ENCODE peak calls at places on chromosomes 12 and 14, in seven cellular contexts. E is MG63; W is GM06990; Q is esophagus squamous epithelium; Y is hepatocyte; B is naive thymus-derived CD4-positive, alpha-beta T cell; V is fibroblast of mammary gland. X is an unnamed sample.

GRCh38 chr14:36163451-36163850 is 13.1 kb downstream of the PTCSC3 start:
- DNase-seq in Q (no peak), Y (no peak), B (no peak), V (no peak), E (no peak), W (no peak), X (no peak)

GRCh38 chr14:55028066-55028465 is 1.0 kb downstream of the SOCS4 start:
- DNase-seq in Q (no peak), V (no peak), B (no peak), E (no peak), W (no peak), Y (no peak), X (no peak)

GRCh38 chr12:52903285-52903854 is 1.5 kb downstream of the KRT8 start:
- DNase-seq in V (peak), Y (peak), W (peak), Q (no peak), B (peak), E (peak), X (no peak)

GRCh38 chr12:132525833-132526455 is 36.0 kb downstream of the FBRSL1 start:
- DNase-seq in E (no peak), Q (no peak), W (no peak), V (no peak), B (no peak), Y (no peak), X (no peak)

GRCh38 chr12:95277139-95277538 is 59.5 kb downstream of the VEZT start:
- DNase-seq in Q (no peak), E (peak), B (no peak), Y (no peak), V (peak), W (no peak), X (no peak)

GRCh38 chr12:128606970-128607369 is 216.8 kb downstream of the SLC15A4 start:
- DNase-seq in Q (no peak), V (no peak), E (no peak), B (no peak), Y (no peak), W (no peak), X (no peak)

GRCh38 chr14:45083622-45083978 is 316 bp upstream of the PRPF39 start:
- DNase-seq in V (no peak), Q (no peak), W (no peak), B (no peak), Y (no peak), E (no peak), X (no peak)

GRCh38 chr12:19031032-19031431 is 98.5 kb upstream of the PLEKHA5 start:
- DNase-seq in V (peak), E (peak), W (no peak), B (no peak), Y (peak), Q (no peak), X (no peak)

GRCh38 chr12:22266101-22266500 is 68.4 kb downstream of the ST8SIA1 start:
- DNase-seq in V (no peak), E (no peak), W (no peak), Y (no peak), Q (no peak), B (no peak), X (no peak)

GRCh38 chr12:101743242-101743641 is 4.0 kb upstream of the SYCP3 start:
- DNase-seq in Y (no peak), E (no peak), W (no peak), Q (no peak), B (no peak), V (no peak), X (no peak)

GRCh38 chr14:26204362-26204953 is 393.4 kb downstream of the NOVA1 start:
- DNase-seq in Q (no peak), W (no peak), E (no peak), Y (peak), B (no peak), V (no peak), X (no peak)

GRCh38 chr14:72524230-72524629 is 369.7 kb downstream of the DPF3 start:
- DNase-seq in B (no peak), Y (no peak), W (no peak), Q (no peak), E (no peak), V (no peak), X (no peak)

GRCh38 chr12:11652351-11653040 is 3.0 kb downstream of the ETV6 start:
- DNase-seq in Y (peak), E (peak), Q (no peak), B (no peak), W (peak), V (peak), X (no peak)

GRCh38 chr12:109768901-109769670 is 55.5 kb downstream of the FAM222A start:
- DNase-seq in Q (no peak), Y (no peak), W (no peak), V (no peak), B (no peak), E (no peak), X (no peak)

GRCh38 chr14:75711796-75712211 is 50.8 kb downstream of the TTLL5 start:
- DNase-seq in W (peak), B (no peak), V (peak), E (peak), Y (peak), Q (no peak), X (no peak)

GRCh38 chr12:73465106-73465505 is 1072.5 kb upstream of the ATXN7L3B start:
- DNase-seq in Y (no peak), Q (no peak), W (no peak), E (no peak), B (no peak), V (no peak), X (no peak)

GRCh38 chr12:73460212-73460611 is 1077.4 kb upstream of the ATXN7L3B start:
- DNase-seq in Q (no peak), E (no peak), V (no peak), B (no peak), Y (no peak), W (no peak), X (no peak)
- H3K4me3 ChIP-seq in Q (no peak), E (no peak), V (no peak), B (no peak), Y (no peak), W (no peak), X (no peak)

GRCh38 chr12:89662623-89663022 is 46.0 kb downstream of the ATP2B1 start:
- DNase-seq in V (no peak), B (no peak), E (no peak), W (no peak), Y (no peak), Q (no peak), X (no peak)
- H3K4me3 ChIP-seq in V (no peak), B (no peak), E (no peak), W (no peak), Y (no peak), Q (no peak), X (no peak)

GRCh38 chr12:57233357-57234232 is 4.1 kb downstream of the SHMT2 start:
- DNase-seq in Q (no peak), B (no peak), W (no peak), V (peak), E (peak), Y (no peak), X (no peak)

GRCh38 chr12:57230381-57231155 is 1.1 kb downstream of the SHMT2 start:
- DNase-seq in W (no peak), Q (no peak), V (no peak), Y (no peak), E (no peak), B (no peak), X (no peak)

GRCh38 chr12:57231276-57232021 is 1.9 kb downstream of the SHMT2 start:
- DNase-seq in V (no peak), W (no peak), Q (no peak), B (no peak), Y (no peak), E (no peak), X (no peak)

GRCh38 chr12:57234233-57234570 is 4.7 kb downstream of the SHMT2 start:
- DNase-seq in E (no peak), W (no peak), Y (no peak), V (no peak), Q (no peak), B (no peak), X (no peak)

DNA sequence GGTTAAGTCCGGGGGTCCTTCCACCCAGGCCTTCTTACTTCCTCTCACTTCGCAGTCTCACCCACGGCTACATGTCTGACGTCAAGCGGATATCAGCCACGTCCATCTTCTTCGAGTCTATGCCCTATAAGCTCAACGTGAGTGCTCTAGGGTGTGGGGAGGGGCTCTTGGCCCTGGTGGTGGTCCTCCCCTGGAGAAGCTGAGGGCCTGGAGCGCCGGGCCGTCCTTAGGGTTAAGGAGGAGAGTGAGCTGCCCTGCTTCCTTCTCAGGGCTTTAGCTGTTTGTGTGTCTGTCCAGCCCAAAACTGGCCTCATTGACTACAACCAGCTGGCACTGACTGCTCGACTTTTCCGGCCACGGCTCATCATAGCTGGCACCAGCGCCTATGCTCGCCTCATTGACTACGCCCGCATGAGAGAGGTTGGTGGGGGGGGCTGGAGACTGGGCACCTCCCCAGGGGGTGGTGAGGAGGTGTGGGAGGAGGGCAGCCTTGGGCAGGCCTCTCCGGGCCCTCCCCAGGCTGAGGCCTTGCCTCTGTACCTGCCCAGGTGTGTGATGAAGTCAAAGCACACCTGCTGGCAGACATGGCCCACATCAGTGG is 2.7 kb downstream of the SHMT2 start:
- DNase-seq in B (no peak), Q (no peak), Y (no peak), W (no peak), V (no peak), E (peak), X (no peak)
- H3K4me3 ChIP-seq in B (no peak), Q (no peak), Y (no peak), W (no peak), V (no peak), E (peak), X (no peak)

DNA sequence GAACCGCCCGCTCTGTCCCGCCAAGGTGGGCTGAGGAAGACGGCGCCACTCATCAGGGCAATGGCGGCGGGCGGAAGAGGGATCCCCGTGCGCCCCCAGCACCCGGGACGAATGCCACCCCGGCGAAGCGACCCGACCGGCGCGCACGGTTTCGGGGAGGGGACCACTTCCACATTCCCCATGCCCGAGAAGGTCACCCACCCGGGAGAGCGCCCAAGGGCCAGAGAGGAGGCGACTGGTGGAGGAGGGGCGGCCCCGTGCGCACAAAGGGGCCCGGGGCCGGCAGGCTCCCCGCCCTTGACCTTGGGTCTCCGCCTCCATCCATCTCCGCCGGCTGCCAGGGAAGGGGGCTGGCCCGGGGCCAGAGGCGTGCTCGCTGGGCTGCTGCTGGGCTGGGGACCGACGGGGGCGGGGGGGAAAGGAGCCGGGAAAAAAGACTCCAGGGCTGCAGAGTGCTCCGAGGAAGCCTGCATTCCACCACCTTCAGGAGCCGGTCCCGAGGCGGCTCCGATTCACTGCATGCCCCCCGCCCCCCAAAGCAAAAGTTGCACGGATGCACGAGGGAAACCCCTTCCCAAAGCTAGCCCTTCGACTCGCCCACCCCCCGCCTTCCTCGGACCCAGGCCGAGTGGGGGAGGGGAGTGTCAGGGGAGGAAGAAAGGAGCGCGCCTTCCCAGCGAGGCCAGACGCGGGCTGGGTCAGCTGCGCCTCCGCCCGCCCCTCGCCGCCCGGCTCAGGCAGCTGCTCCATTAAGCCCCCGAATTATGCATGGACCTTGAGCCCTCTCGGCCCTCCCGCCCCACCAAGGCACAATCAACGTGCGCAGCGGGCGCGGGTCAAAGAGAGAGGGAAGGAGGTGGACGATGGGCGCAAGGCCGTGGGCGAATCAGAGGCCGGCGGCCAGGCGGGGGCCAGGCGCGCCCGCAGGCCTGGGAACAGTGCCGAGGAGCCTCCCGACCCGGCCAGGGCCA is 26.2 kb downstream of the BCL11B start:
- DNase-seq in Q (no peak), E (no peak), Y (peak), B (peak), W (no peak), V (no peak), X (no peak)
- H3K4me3 ChIP-seq in Q (peak), E (no peak), Y (peak), B (peak), W (no peak), V (no peak), X (no peak)

GRCh38 chr12:57783861-57784260 is 1.3 kb downstream of the TSFM start:
- DNase-seq in E (no peak), Y (no peak), B (no peak), Q (no peak), W (no peak), V (no peak), X (no peak)
- H3K4me3 ChIP-seq in E (peak), Y (no peak), B (no peak), Q (peak), W (no peak), V (no peak), X (no peak)

DNA sequence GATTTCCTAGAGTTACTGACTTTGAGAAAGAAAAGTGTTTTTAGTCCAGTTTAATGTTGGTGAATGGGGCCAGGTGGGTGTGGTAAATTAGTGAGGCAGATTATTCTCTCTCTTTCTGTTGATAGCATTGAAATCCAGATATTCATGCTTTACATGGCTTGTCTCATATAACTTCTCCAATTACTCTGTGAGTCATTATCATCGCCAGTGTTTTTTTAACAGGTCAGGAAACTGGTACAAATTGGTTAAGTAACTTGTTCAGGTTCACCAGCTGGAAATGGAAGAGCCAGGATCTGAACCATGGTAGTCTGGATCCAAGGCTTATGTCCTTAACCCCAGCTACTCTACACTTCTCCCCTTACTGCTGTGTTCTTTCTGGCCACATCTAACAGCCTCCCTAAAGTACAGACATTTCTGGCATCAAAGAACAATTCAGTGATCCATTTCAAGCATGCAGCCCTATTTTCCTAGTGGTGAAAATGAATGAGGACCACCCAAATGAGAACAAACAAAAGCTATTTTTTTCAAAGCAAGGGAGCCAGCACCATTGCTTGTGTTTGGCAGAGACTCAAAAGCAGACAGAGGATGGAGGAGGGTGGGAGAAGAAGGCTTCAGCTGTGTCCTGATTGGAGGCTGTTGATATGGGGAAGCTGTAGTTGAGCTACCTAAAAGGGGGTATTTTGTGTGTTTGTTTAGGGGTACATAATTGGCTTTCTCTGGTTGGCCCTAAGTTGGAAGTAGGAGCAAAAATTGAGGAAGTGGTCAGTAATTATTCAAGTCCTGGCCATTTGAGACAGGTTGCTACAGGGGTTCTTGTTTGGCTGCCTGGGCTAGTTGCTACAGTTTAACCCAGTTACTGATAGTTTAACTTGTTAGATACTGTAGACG is 1.7 kb downstream of the IRAK3 start:
- DNase-seq in V (peak), B (no peak), Y (no peak), W (no peak), Q (no peak), E (no peak), X (no peak)
- H3K4me3 ChIP-seq in V (peak), B (no peak), Y (no peak), W (no peak), Q (peak), E (no peak), X (no peak)

GRCh38 chr12:9243999-9244649 is 35.9 kb upstream of the PZP start:
- DNase-seq in Q (no peak), B (no peak), V (no peak), E (no peak), Y (no peak), W (no peak), X (no peak)
- H3K4me3 ChIP-seq in Q (no peak), B (no peak), V (no peak), E (no peak), Y (no peak), W (no peak), X (no peak)

GRCh38 chr12:75481774-75482173 is 1.2 kb downstream of the GLIPR1 start:
- DNase-seq in V (peak), Y (no peak), B (no peak), E (peak), Q (no peak), W (no peak), X (no peak)
- H3K4me3 ChIP-seq in V (peak), Y (no peak), B (peak), E (peak), Q (peak), W (peak), X (peak)

DNA sequence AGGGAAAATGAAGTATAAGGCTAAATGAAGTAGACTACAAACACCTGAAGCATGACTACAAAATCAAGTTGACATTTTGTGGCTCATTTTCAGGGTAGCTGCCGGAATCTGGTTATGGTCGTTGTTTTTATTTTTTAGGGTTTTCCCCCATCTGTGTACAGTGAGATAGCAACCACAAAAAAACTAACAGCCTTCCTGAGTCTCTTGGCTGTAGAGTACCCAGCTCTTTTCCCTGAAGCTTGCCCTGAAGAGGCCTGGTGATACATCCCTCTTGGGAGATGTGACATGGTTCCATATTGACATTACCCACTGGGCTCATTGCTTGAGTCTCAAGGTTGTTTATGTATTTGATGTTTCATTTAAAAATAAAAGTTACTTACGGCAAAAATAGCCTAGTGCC is 424.0 kb downstream of the ZFP36L1 start:
- DNase-seq in V (no peak), W (no peak), Q (no peak), B (no peak), Y (no peak), E (no peak), X (no peak)
- H3K4me3 ChIP-seq in V (no peak), W (no peak), Q (no peak), B (no peak), Y (no peak), E (no peak), X (no peak)

X was measured in MM.1S.